ENCODE peak calls at places on chromosomes 1 and 21, in seven cellular contexts. O, U, E, L, G, A and I are unnamed samples.

GRCh38 chr1:185208626-185209170 is 51.7 kb downstream of the SWT1 start:
- DNase-seq in L (no peak), E (no peak), G (no peak), U (no peak), A (no peak), O (no peak), I (no peak)

GRCh38 chr1:199123615-199124014 is 484.8 kb downstream of the PTPRC start:
- DNase-seq in G (no peak), E (no peak), L (no peak), O (no peak), A (no peak), U (no peak), I (no peak)

GRCh38 chr1:31802190-31803150 is 13.4 kb downstream of the SPOCD1 start:
- DNase-seq in U (peak; percentile 12), O (no peak), E (no peak), L (peak; percentile 4), A (no peak), G (no peak), I (no peak)

GRCh38 chr1:206002160-206002559 is 1.0 kb downstream of the RAB7B start:
- DNase-seq in E (no peak), G (no peak), U (no peak), A (peak; percentile 59), O (no peak), L (peak; percentile 88), I (no peak)

GRCh38 chr21:14686466-14687276 is 140.6 kb upstream of the SAMSN1 start:
- DNase-seq in E (no peak), G (no peak), O (no peak), L (no peak), U (no peak), A (no peak), I (peak; percentile 35)

GRCh38 chr1:78229344-78229743 is 183.6 kb downstream of the GIPC2 start:
- DNase-seq in A (no peak), U (no peak), O (no peak), E (no peak), G (no peak), L (no peak), I (no peak)

GRCh38 chr1:91583326-91583755 is 82.7 kb downstream of the CDC7 start:
- DNase-seq in E (no peak), A (no peak), L (no peak), O (no peak), U (no peak), G (peak; percentile 14), I (no peak)

GRCh38 chr1:168599636-168600035 is 23.2 kb downstream of the XCL1 start:
- DNase-seq in G (no peak), U (no peak), E (no peak), L (no peak), O (no peak), A (no peak), I (no peak)

GRCh38 chr1:7703321-7704213 is 67.5 kb upstream of the VAMP3 start:
- DNase-seq in E (no peak), U (peak; percentile 40), G (no peak), L (no peak), O (no peak), A (no peak), I (no peak)

GRCh38 chr1:81179239-81179638 is 621.5 kb upstream of the ADGRL2 start:
- DNase-seq in A (no peak), U (no peak), L (no peak), O (no peak), E (no peak), G (no peak), I (no peak)

GRCh38 chr1:155226188-155226909 is 17.9 kb downstream of the MTX1 start:
- DNase-seq in E (no peak), L (no peak), A (peak; percentile 85), O (peak; percentile 82), U (peak; percentile 80), G (peak; percentile 87), I (peak; percentile 78)

GRCh38 chr1:20921285-20921684 is 134.2 kb upstream of the HP1BP3 start:
- DNase-seq in O (no peak), U (no peak), G (no peak), A (no peak), L (no peak), E (no peak), I (no peak)

GRCh38 chr1:221316491-221317056 is 425.3 kb downstream of the DUSP10 start:
- DNase-seq in A (no peak), O (no peak), U (no peak), E (no peak), L (no peak), G (no peak), I (no peak)

GRCh38 chr1:54952950-54953718 is 27.3 kb upstream of the TMEM61 start:
- DNase-seq in U (no peak), G (no peak), A (no peak), L (no peak), E (no peak), O (no peak), I (no peak)
- H3K4me1 ChIP-seq in U (peaks cover 3% of the 10 kb centered on the region), G (peaks cover 19% of the 10 kb centered on the region), A (peaks cover 8% of the 10 kb centered on the region), L (peaks cover 11% of the 10 kb centered on the region), E (peaks cover 9% of the 10 kb centered on the region), O (no peaks in the 10 kb centered on the region), I (no peaks in the 10 kb centered on the region)

GRCh38 chr1:52404116-52404974 is at the start of the genes ORC1 and PRPF38A:
- DNase-seq in O (peak; percentile 96), A (peak; percentile 98), U (peak; percentile 100), G (peak; percentile 99), E (peak; percentile 84), L (no peak), I (peak; percentile 99)
- TF ChIP-seq POLR2A in O (peak; percentile 51), A (no peak), U (no peak), G (peak; percentile 80), E (peak; percentile 13), L (peak; percentile 27), I (peak; percentile 66)

DNA sequence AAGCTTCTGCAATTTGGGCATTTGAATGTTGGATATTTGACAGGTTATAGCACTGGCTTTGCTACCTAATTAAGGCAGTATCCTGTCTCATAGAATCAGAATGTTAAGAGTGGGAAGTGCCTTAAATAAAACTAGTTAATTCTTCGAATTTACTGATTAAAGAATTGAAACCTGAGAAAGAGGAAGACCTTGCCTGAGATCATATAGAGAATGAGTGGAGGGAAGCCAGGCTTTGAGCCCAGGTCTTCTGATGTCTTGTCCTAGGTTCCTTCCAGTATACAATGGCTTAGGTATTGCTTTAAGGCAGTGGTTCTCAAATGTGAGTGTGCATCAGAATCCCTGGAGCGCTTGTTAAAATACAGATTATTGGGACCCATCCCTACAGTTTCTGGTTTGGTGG is 20.9 kb upstream of the SH3BGRL3 start:
- DNase-seq in A (no peak), L (no peak), U (no peak), O (no peak), E (no peak), G (no peak), I (no peak)
- H3K36me3 ChIP-seq in A (peaks cover 71% of the 10 kb centered on the region), L (no peaks in the 10 kb centered on the region), U (no peaks in the 10 kb centered on the region), O (no peaks in the 10 kb centered on the region), E (peaks cover 97% of the 10 kb centered on the region), G (no peaks in the 10 kb centered on the region), I (no peaks in the 10 kb centered on the region)

GRCh38 chr1:44237721-44238457 is 24.6 kb downstream of the DMAP1 start:
- DNase-seq in G (peak; percentile 89), L (no peak), A (no peak), E (no peak), U (peak; percentile 55), O (peak; percentile 91), I (peak; percentile 29)
- H3K4me1 ChIP-seq in G (peaks cover 50% of the 10 kb centered on the region), L (peaks cover 37% of the 10 kb centered on the region), A (peaks cover 20% of the 10 kb centered on the region), E (no peaks in the 10 kb centered on the region), U (peaks cover 31% of the 10 kb centered on the region), O (peaks cover 20% of the 10 kb centered on the region), I (no peaks in the 10 kb centered on the region)

DNA sequence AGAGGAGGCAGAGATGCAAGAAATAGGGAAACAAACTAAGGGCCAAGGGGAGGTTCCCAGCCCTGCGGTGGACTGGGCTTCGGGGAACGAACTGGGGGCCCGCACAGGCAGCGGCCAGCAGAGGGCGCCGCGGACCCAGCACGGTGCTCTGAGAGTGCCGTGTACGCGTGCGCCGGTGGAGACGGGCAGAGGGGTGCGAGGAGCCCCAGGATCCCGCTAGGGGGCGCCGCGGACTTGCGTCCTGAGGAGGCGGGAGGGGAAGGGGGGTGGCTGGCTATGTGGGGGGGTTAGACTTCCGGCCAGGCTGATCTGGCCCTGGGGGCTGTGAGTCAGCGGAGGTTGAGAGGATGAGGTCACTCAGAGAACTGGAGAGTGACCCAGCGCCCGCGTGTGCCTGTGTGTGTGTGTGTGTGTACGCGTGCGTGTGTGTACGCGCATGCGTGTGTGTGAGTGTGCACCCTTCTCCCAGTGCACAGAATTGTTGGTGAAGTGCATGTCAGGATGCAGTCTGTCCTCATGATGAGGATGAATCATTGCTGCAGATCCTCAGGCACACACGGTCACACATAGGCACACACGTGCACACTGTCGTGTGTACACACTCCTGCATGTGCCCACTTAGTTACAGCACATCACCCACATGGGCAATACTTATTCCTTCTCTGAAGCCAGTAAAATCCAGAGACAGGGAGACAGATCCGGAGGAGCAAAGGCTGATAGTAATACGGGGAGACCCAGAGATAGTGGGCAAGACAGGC is 17.0 kb downstream of the NES start:
- DNase-seq in E (peak; percentile 78), O (peak; percentile 98), U (peak; percentile 97), L (no peak), G (peak; percentile 94), A (peak; percentile 98), I (peak; percentile 85)
- TF ChIP-seq POLR2A in E (no peak), O (peak; percentile 29), U (no peak), L (no peak), G (peak; percentile 30), A (no peak), I (peak; percentile 16)

DNA sequence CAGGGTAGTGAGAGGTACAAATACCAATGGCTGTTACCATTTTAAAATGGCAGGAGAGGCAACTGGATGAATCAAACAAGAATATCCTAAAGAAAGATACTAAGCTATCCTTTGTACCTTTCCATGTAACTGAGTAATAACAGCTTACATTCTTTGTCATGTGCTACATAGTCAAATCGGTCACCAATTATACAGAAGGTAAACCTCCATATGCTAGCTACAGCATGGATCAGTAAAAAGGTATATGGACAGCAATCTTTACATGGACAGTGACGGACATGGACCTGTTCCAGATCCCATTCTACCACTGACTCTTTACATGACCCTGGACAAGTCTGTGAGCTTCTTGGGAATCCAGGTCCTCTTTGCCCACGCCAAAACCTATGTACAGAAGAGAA is 13.4 kb upstream of the MRPL9 start:
- DNase-seq in O (no peak), U (no peak), G (no peak), A (no peak), E (no peak), L (no peak), I (no peak)
- H3K36me3 ChIP-seq in O (no peaks in the 10 kb centered on the region), U (no peaks in the 10 kb centered on the region), G (no peaks in the 10 kb centered on the region), A (peaks cover 29% of the 10 kb centered on the region), E (peaks cover 49% of the 10 kb centered on the region), L (no peaks in the 10 kb centered on the region), I (no peaks in the 10 kb centered on the region)

DNA sequence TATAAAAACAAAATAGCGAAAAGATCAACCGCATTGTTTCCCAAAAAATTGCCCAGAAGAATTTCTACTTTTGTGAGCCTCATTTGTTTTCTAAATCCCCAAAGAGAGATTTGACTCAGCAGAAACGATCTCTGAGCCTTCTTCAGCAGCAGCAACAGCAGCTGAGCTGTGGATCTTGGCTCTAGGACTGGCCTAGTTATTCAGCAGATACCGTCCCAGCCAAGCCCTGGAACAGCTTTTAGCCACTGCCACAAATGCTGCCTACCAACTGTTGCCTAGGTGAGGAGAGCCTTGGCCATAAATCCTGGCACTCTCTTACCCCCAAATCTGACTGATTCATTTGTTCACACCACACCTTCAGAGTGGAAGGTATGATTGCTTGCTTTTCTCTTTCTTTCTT is 320.1 kb downstream of the TGFB2 start:
- DNase-seq in A (no peak), U (peak; percentile 61), E (no peak), O (peak; percentile 43), G (no peak), L (no peak), I (no peak)
- H3K4me1 ChIP-seq in A (peaks cover 5% of the 10 kb centered on the region), U (no peaks in the 10 kb centered on the region), E (peaks cover 14% of the 10 kb centered on the region), O (no peaks in the 10 kb centered on the region), G (no peaks in the 10 kb centered on the region), L (peaks cover 16% of the 10 kb centered on the region), I (no peaks in the 10 kb centered on the region)